ENCODE peak calls at places on chromosomes 13 and 19, in eight cellular contexts. Q is ascending aorta, U is OCI-LY7, Z is A673, N is upper lobe of left lung, G is neuronal stem cell, O is GM23248, C is right lobe of liver. D is an unnamed sample. For H3K9me3, the result is how much of the 10 kb centered on the place peaks cover.

GRCh38 chr19:821228-821975 is at the start of gene PLPPR3:
- DNase-seq in Q (no peak), U (no peak), Z (no peak), N (peak), G (no peak), O (no peak), C (no peak), D (no peak)

GRCh38 chr13:113916330-113916815 is 52.5 kb upstream of the GAS6 start:
- DNase-seq in Q (no peak), U (no peak), Z (no peak), N (no peak), G (no peak), O (peak), C (no peak), D (no peak)

GRCh38 chr19:7360393-7360984 is 11.8 kb downstream of the ARHGEF18 start:
- DNase-seq in Q (no peak), U (no peak), Z (no peak), N (no peak), G (no peak), O (peak), C (peak), D (no peak)

GRCh38 chr19:13053761-13054604 is 48.7 kb downstream of the LYL1 start:
- DNase-seq in Q (no peak), U (no peak), Z (no peak), N (peak), G (peak), O (peak), C (peak), D (no peak)

GRCh38 chr19:49331616-49332055 is 3.6 kb upstream of the CD37 start:
- DNase-seq in Q (no peak), U (peak), Z (peak), N (no peak), G (no peak), O (peak), C (peak), D (peak)

GRCh38 chr13:112055417-112056206 is 11.3 kb upstream of the SOX1 start:
- DNase-seq in Q (no peak), U (no peak), Z (no peak), N (peak), G (no peak), O (no peak), C (no peak), D (no peak)

GRCh38 chr13:40613192-40613818 is 53.1 kb downstream of the FOXO1 start:
- DNase-seq in Q (no peak), U (peak), Z (no peak), N (no peak), G (no peak), O (no peak), C (no peak), D (peak)

GRCh38 chr19:57302727-57303401 is 17.4 kb upstream of the ZNF543 start:
- DNase-seq in Q (no peak), U (no peak), Z (no peak), N (no peak), G (no peak), O (no peak), C (no peak), D (no peak)

GRCh38 chr13:112859128-112859816 is 109.7 kb upstream of the MCF2L start:
- DNase-seq in Q (no peak), U (no peak), Z (no peak), N (no peak), G (no peak), O (no peak), C (no peak), D (no peak)

GRCh38 chr19:52735734-52736133 is 890 bp upstream of the ZNF611 start:
- DNase-seq in Q (peak), U (no peak), Z (no peak), N (peak), G (peak), O (peak), C (peak), D (no peak)

GRCh38 chr19:56170261-56170660 is 5.5 kb upstream of the GALP start:
- DNase-seq in Q (no peak), U (no peak), Z (no peak), N (no peak), G (no peak), O (peak), C (no peak), D (no peak)

GRCh38 chr13:72891423-72891822 is 109.5 kb downstream of the PIBF1 start:
- DNase-seq in Q (no peak), U (no peak), Z (no peak), N (no peak), G (no peak), O (no peak), C (no peak), D (no peak)

GRCh38 chr19:11288349-11288748 is 7.6 kb upstream of the TSPAN16 start:
- DNase-seq in Q (no peak), U (no peak), Z (no peak), N (no peak), G (no peak), O (peak), C (no peak), D (no peak)

GRCh38 chr19:2494447-2495129 is 18.7 kb downstream of the GADD45B start:
- DNase-seq in Q (peak), U (peak), Z (peak), N (peak), G (no peak), O (peak), C (peak), D (peak)

GRCh38 chr13:99203601-99204579 is 3.2 kb downstream of the UBAC2 start:
- DNase-seq in Q (no peak), U (no peak), Z (no peak), N (no peak), G (no peak), O (no peak), C (no peak), D (no peak)

GRCh38 chr19:36775768-36776167 is 3.2 kb upstream of the ZNF850 start:
- DNase-seq in Q (no peak), U (no peak), Z (no peak), N (peak), G (no peak), O (no peak), C (peak), D (no peak)

GRCh38 chr13:45219938-45220375 is 19.1 kb upstream of the KCTD4 start:
- DNase-seq in Q (no peak), U (no peak), Z (peak), N (no peak), G (no peak), O (peak), C (no peak), D (no peak)

GRCh38 chr19:16778796-16779411 is 50.3 kb upstream of the SIN3B start:
- DNase-seq in Q (no peak), U (peak), Z (peak), N (no peak), G (peak), O (peak), C (peak), D (peak)

GRCh38 chr19:13097331-13098258 is 5.1 kb downstream of the LYL1 start:
- DNase-seq in Q (no peak), U (no peak), Z (no peak), N (peak), G (no peak), O (peak), C (peak), D (no peak)

GRCh38 chr13:98144501-98145350 is 1.8 kb downstream of the FARP1 start:
- DNase-seq in Q (no peak), U (no peak), Z (peak), N (no peak), G (peak), O (peak), C (no peak), D (no peak)

GRCh38 chr13:102582256-102582655 is 14.5 kb upstream of the TPP2 start:
- DNase-seq in Q (no peak), U (no peak), Z (no peak), N (no peak), G (no peak), O (no peak), C (no peak), D (no peak)

GRCh38 chr19:8185343-8186068 is 23.7 kb upstream of the CERS4 start:
- DNase-seq in Q (no peak), U (no peak), Z (no peak), N (no peak), G (no peak), O (no peak), C (no peak), D (no peak)

GRCh38 chr19:35592226-35592625 is 6.3 kb downstream of the PMIS2 start:
- DNase-seq in Q (no peak), U (peak), Z (peak), N (no peak), G (peak), O (peak), C (no peak), D (no peak)

GRCh38 chr13:32905864-32906180 is 110.4 kb upstream of the KL start:
- DNase-seq in Q (no peak), U (no peak), Z (no peak), N (no peak), G (no peak), O (peak), C (no peak), D (no peak)

GRCh38 chr13:51297556-51297955 is 41.9 kb upstream of the SERPINE3 start:
- DNase-seq in Q (no peak), U (peak), Z (no peak), N (no peak), G (no peak), O (no peak), C (no peak), D (no peak)

GRCh38 chr13:49935171-49936084 is 712 bp downstream of the SPRYD7 start:
- DNase-seq in Q (no peak), U (peak), Z (peak), N (no peak), G (peak), O (peak), C (no peak), D (no peak)

GRCh38 chr13:111020021-111020420 is 95.1 kb upstream of the ARHGEF7 start:
- DNase-seq in Q (no peak), U (no peak), Z (no peak), N (peak), G (no peak), O (no peak), C (no peak), D (no peak)

GRCh38 chr13:75372517-75372916 is 109.5 kb downstream of the TBC1D4 start:
- DNase-seq in Q (no peak), U (peak), Z (peak), N (no peak), G (peak), O (peak), C (no peak), D (no peak)

GRCh38 chr19:3403489-3404323 is 37.3 kb downstream of the NFIC start:
- DNase-seq in Q (peak), U (no peak), Z (peak), N (peak), G (no peak), O (peak), C (peak), D (no peak)

DNA sequence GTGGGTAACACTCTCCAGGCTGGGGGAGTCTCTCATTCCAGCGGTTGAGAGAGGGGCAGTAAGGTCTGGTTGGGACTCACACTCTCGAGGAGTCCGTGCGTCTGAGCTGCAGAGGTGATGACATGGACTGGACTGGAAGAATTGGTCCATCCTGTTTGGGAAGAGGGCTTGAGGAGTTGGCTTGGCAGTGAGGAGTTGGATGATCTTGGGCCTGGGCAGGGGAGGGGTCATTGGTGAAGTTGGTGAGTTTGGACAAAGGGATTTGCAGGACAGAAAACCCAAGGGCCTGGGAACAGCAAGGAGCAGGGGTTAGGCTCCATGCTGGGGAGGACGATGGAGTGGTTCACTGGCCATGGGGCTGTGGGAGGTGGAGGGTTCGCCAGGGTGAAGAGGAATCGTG is 3.7 kb downstream of the PPP1R37 start:
- DNase-seq in Q (no peak), U (no peak), Z (no peak), N (no peak), G (no peak), O (no peak), C (no peak), D (no peak)
- H3K27ac ChIP-seq in Q (no peak), U (no peak), Z (no peak), N (no peak), G (no peak), O (no peak), C (no peak), D (no peak)

DNA sequence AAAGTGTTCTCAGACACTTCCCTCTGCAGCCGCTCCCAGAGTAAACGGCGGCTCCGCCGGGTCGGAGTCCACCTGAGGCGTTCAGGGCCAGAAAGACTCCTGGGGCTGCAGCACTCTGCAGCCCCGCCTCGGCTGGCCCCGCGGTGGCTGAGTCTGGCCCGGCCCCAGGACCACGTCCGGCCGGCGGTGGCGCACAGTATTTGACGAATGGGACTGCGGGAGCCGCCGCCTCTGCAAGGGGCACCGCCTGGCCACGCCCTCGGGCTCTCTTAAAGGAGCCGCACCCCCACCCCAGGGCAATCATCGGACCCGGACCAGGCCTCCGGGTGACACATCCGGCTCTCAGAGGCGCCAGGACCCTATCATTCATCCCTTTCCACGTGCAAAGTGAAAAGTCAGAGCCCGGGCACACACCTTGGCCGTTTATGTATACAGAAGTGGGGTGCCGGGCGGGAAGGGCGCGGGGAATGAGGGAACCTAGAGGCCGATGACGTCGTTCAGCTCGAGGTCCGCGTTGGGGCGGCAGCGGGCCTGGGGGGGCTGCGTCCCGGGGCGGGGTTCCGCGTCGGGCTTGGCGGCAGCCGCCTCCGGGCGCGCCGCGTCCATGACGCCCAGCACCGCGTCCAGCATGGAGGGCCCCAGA is 1.2 kb upstream of the LENG9 start:
- DNase-seq in Q (peak), U (peak), Z (peak), N (peak), G (peak), O (peak), C (peak), D (peak)
- H3K4me3 ChIP-seq in Q (peak), U (peak), Z (peak), N (peak), G (peak), O (peak), C (peak), D (peak)

DNA sequence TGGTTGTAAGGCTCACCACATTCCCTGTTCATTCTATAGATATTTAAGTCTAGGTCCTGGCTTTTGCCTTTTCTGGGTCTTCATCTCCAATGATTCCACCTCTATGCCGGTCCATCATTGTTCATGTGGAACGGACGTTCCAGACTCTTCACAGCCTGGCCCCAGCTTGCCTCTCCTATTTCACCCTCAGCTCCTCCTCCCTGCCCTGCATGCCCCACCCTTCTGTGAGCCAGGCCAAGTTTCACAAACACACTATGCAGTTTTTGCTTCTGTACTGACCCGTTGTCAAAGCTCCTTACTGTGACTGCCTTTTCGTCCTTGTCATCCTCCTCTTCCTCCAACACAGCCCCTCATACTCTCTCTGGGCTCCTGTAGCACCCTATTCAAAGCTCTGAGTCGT is 31.3 kb downstream of the TEX26 start:
- DNase-seq in Q (no peak), U (no peak), Z (no peak), N (no peak), G (no peak), O (peak), C (no peak), D (no peak)
- H3K9me3 ChIP-seq in Q (under half), U (under half), Z (under half), N (under half), G (under half), O (under half), C (under half), D (under half)

GRCh38 chr13:101258509-101258908 is 157.8 kb downstream of the NALCN start:
- DNase-seq in Q (no peak), U (no peak), Z (no peak), N (no peak), G (no peak), O (peak), C (no peak), D (no peak)
- H3K27ac ChIP-seq in Q (no peak), U (no peak), Z (peak), N (no peak), G (no peak), O (peak), C (no peak), D (no peak)

D was measured in CD8-positive, alpha-beta T cell.